ENCODE peak calls at places on chromosomes 6 and 20, in four cellular contexts. One of them, this sample, is unnamed.

GRCh38 chr6:43708857-43709653 is 21.5 kb upstream of the MRPS18A start:
- DNase-seq in K562: peak
- DNase-seq in suprapubic skin: no peak
- DNase-seq in esophagus squamous epithelium: no peak
- DNase-seq in this sample: peak

GRCh38 chr20:48879609-48880008 is 41.9 kb upstream of the ARFGEF2 start:
- DNase-seq in K562: no peak
- DNase-seq in suprapubic skin: no peak
- DNase-seq in esophagus squamous epithelium: no peak
- DNase-seq in this sample: peak

GRCh38 chr6:107132330-107132954 is 17.1 kb upstream of the BEND3 start:
- DNase-seq in K562: no peak
- DNase-seq in suprapubic skin: no peak
- DNase-seq in esophagus squamous epithelium: no peak
- DNase-seq in this sample: no peak

GRCh38 chr6:134247271-134247833 is 70.6 kb downstream of the SGK1 start:
- DNase-seq in K562: no peak
- DNase-seq in suprapubic skin: no peak
- DNase-seq in esophagus squamous epithelium: no peak
- DNase-seq in this sample: peak

GRCh38 chr6:30020629-30021028 is 40.4 kb upstream of the POLR1H start:
- DNase-seq in K562: no peak
- DNase-seq in suprapubic skin: no peak
- DNase-seq in esophagus squamous epithelium: no peak
- DNase-seq in this sample: no peak

GRCh38 chr20:50369225-50370035 is 140.8 kb upstream of the PTPN1 start:
- DNase-seq in K562: no peak
- DNase-seq in suprapubic skin: no peak
- DNase-seq in esophagus squamous epithelium: no peak
- DNase-seq in this sample: no peak

GRCh38 chr6:112781236-112781635 is 434.1 kb downstream of the RFPL4B start:
- DNase-seq in K562: no peak
- DNase-seq in suprapubic skin: no peak
- DNase-seq in esophagus squamous epithelium: no peak
- DNase-seq in this sample: no peak

GRCh38 chr20:35539756-35540212 is 2.1 kb upstream of the ERGIC3 start:
- DNase-seq in K562: peak
- DNase-seq in suprapubic skin: no peak
- DNase-seq in esophagus squamous epithelium: no peak
- DNase-seq in this sample: peak

GRCh38 chr20:54078296-54078695 is 7.9 kb upstream of the BCAS1 start:
- DNase-seq in K562: no peak
- DNase-seq in suprapubic skin: no peak
- DNase-seq in esophagus squamous epithelium: no peak
- DNase-seq in this sample: no peak

GRCh38 chr20:44133424-44133823 is 53.6 kb downstream of the JPH2 start:
- DNase-seq in K562: no peak
- DNase-seq in suprapubic skin: no peak
- DNase-seq in esophagus squamous epithelium: no peak
- DNase-seq in this sample: no peak

GRCh38 chr20:64049887-64050260 is 435 bp upstream of the SOX18 start:
- DNase-seq in K562: no peak
- DNase-seq in suprapubic skin: no peak
- DNase-seq in esophagus squamous epithelium: no peak
- DNase-seq in this sample: no peak

GRCh38 chr20:5100684-5101347 is 18.9 kb downstream of the PCNA start:
- DNase-seq in K562: peak
- DNase-seq in suprapubic skin: peak
- DNase-seq in esophagus squamous epithelium: no peak
- DNase-seq in this sample: peak

GRCh38 chr6:79250107-79250514 is 15.6 kb upstream of the HMGN3 start:
- DNase-seq in K562: peak
- DNase-seq in suprapubic skin: no peak
- DNase-seq in esophagus squamous epithelium: no peak
- DNase-seq in this sample: no peak

GRCh38 chr6:110518281-110518623 is 41.8 kb upstream of the SLC22A16 start:
- DNase-seq in K562: no peak
- DNase-seq in suprapubic skin: no peak
- DNase-seq in esophagus squamous epithelium: no peak
- DNase-seq in this sample: no peak

GRCh38 chr20:39588148-39588757 is 626.1 kb downstream of the DHX35 start:
- DNase-seq in K562: no peak
- DNase-seq in suprapubic skin: no peak
- DNase-seq in esophagus squamous epithelium: no peak
- DNase-seq in this sample: no peak

GRCh38 chr6:158361961-158362634 is 49.8 kb downstream of the TULP4 start:
- DNase-seq in K562: no peak
- DNase-seq in suprapubic skin: no peak
- DNase-seq in esophagus squamous epithelium: no peak
- DNase-seq in this sample: no peak

GRCh38 chr6:164370773-164371172 is 938.6 kb downstream of the C6orf118 start:
- DNase-seq in K562: peak
- DNase-seq in suprapubic skin: no peak
- DNase-seq in esophagus squamous epithelium: no peak
- DNase-seq in this sample: no peak

GRCh38 chr20:32037929-32038328 is 14.1 kb upstream of the HCK start:
- DNase-seq in K562: no peak
- DNase-seq in suprapubic skin: no peak
- DNase-seq in esophagus squamous epithelium: no peak
- DNase-seq in this sample: no peak

GRCh38 chr6:141105481-141105880 is 1027.2 kb upstream of the GJE1 start:
- DNase-seq in K562: no peak
- DNase-seq in suprapubic skin: no peak
- DNase-seq in esophagus squamous epithelium: no peak
- DNase-seq in this sample: no peak

GRCh38 chr6:136551103-136551502 is 881 bp upstream of the MAP7 start:
- DNase-seq in K562: peak
- DNase-seq in suprapubic skin: no peak
- DNase-seq in esophagus squamous epithelium: no peak
- DNase-seq in this sample: no peak

GRCh38 chr20:44691424-44692423 is 23.4 kb upstream of the CCN5 start:
- DNase-seq in K562: no peak
- DNase-seq in suprapubic skin: peak
- DNase-seq in esophagus squamous epithelium: no peak
- DNase-seq in this sample: no peak

GRCh38 chr20:50400705-50401045 is 109.5 kb upstream of the PTPN1 start:
- DNase-seq in K562: no peak
- DNase-seq in suprapubic skin: no peak
- DNase-seq in esophagus squamous epithelium: no peak
- DNase-seq in this sample: no peak

GRCh38 chr6:157867155-157867559 is 44.1 kb downstream of the SNX9 start:
- DNase-seq in K562: peak
- DNase-seq in suprapubic skin: no peak
- DNase-seq in esophagus squamous epithelium: no peak
- DNase-seq in this sample: no peak

GRCh38 chr20:1802385-1803215 is 92.6 kb upstream of the SIRPA start:
- DNase-seq in K562: peak
- DNase-seq in suprapubic skin: no peak
- DNase-seq in esophagus squamous epithelium: no peak
- DNase-seq in this sample: peak

GRCh38 chr20:36936341-36936740 is 15.2 kb downstream of the SAMHD1 start:
- DNase-seq in K562: no peak
- DNase-seq in suprapubic skin: no peak
- DNase-seq in esophagus squamous epithelium: no peak
- DNase-seq in this sample: peak

GRCh38 chr20:6994452-6994851 is 227.0 kb downstream of the BMP2 start:
- DNase-seq in K562: no peak
- DNase-seq in suprapubic skin: no peak
- DNase-seq in esophagus squamous epithelium: no peak
- DNase-seq in this sample: no peak

GRCh38 chr20:33554914-33555420 is 65.1 kb downstream of the CBFA2T2 start:
- DNase-seq in K562: peak
- DNase-seq in suprapubic skin: no peak
- DNase-seq in esophagus squamous epithelium: no peak
- DNase-seq in this sample: no peak

GRCh38 chr6:133099573-133099972 is 141.6 kb upstream of the EYA4 start:
- DNase-seq in K562: no peak
- DNase-seq in suprapubic skin: no peak
- DNase-seq in esophagus squamous epithelium: no peak
- DNase-seq in this sample: no peak

GRCh38 chr6:6635291-6635690 is 46.8 kb downstream of the LY86 start:
- DNase-seq in K562: no peak
- DNase-seq in suprapubic skin: no peak
- DNase-seq in esophagus squamous epithelium: no peak
- DNase-seq in this sample: no peak

GRCh38 chr6:163282672-163283071 is 131.8 kb upstream of the QKI start:
- DNase-seq in K562: no peak
- DNase-seq in suprapubic skin: no peak
- DNase-seq in esophagus squamous epithelium: no peak
- DNase-seq in this sample: no peak

GRCh38 chr6:38034269-38034914 is 214.9 kb downstream of the ZFAND3 start:
- DNase-seq in K562: no peak
- DNase-seq in suprapubic skin: no peak
- DNase-seq in esophagus squamous epithelium: no peak
- DNase-seq in this sample: no peak

DNA sequence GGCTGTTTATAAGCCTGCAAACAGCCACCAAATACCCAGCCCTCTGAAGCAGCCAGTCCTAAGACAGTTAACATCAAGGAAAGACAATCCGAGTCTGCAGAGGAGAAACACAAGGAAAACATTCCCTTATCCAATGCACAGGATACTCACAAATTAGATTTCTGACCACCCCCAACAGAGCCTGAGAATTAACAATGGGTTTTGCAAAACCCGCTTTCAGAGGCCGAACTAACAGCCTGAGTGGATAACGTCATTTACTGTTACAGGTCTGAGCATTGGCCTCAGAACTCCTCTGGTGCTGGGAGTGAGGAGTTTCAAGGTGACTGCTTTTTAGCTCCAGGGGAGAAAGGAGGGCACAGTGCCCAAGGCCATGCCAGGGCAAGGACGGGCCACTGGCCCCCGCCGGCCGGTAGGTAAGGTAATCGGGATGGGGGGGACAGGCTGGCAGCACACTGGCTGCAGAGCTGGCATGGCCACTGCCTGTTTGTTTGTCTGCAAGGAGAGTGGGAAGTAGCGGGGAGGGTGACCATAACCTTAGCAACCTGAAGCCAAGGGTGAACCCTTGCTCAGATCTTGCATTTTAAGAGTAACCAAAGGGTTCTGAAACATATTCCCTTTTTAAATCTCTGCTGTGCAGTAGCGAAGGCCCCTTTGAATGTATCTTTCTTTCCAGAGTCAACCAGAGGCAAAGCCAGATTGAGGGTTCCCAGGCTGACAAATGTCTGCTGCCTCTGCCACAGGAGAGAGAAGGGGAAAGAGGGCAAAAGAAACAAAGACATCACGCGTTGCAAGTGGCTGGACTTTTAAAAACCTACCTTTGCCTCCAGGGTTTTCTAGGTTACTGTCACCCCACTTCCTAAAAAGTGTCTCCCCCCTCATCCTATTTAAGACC is 3.9 kb downstream of the ZMYND8 start:
- DNase-seq in K562: no peak
- DNase-seq in suprapubic skin: no peak
- DNase-seq in esophagus squamous epithelium: no peak
- DNase-seq in this sample: peak
- TF ChIP-seq POLR2A in K562: peak
- TF ChIP-seq POLR2A in suprapubic skin: no peak
- TF ChIP-seq POLR2A in esophagus squamous epithelium: peak
- TF ChIP-seq POLR2A in this sample: peak

GRCh38 chr6:73585566-73586415 is 65.0 kb upstream of the EEF1A1 start:
- DNase-seq in K562: peak
- DNase-seq in suprapubic skin: no peak
- DNase-seq in esophagus squamous epithelium: no peak
- DNase-seq in this sample: peak
- TF ChIP-seq POLR2A in K562: no peak
- TF ChIP-seq POLR2A in suprapubic skin: no peak
- TF ChIP-seq POLR2A in esophagus squamous epithelium: peak
- TF ChIP-seq POLR2A in this sample: no peak

DNA sequence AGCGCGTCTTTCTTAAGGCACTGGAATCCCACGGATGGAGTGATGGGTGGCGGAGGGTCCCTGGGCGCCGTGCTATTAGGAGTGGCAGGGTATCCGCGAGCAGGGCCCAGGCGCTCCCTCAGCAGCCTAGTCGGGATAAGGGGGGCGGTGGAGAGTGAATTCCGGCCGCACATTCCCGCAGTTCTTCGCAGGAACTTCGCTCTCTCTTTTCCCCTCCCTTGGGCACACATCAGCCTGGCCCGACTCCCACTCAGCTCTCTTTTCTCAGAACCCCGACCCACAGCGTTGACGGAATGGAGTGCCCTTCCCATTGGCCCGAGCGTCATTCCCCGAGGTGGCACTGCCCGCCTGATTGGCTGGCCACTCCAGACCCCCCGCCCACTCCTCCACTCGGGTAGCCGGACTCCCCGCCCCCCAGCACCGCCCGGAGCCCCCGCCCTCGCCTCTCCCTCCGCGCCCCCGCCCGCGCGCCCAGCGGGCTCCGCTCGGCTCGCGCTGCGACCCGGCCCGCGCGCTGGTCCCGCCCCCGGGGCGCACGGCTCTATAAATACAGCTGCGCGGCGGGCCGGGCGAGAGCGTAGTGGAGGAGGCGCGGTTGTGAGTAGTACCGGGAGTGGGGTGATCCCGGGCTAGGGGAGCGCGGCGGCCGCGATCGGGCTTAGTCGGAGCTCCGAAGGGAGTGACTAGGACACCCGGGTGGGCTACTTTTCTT is at the start of gene ID4:
- DNase-seq in K562: no peak
- DNase-seq in suprapubic skin: peak
- DNase-seq in esophagus squamous epithelium: no peak
- DNase-seq in this sample: peak
- TF ChIP-seq POLR2A in K562: no peak
- TF ChIP-seq POLR2A in suprapubic skin: peak
- TF ChIP-seq POLR2A in esophagus squamous epithelium: peak
- TF ChIP-seq POLR2A in this sample: peak

DNA sequence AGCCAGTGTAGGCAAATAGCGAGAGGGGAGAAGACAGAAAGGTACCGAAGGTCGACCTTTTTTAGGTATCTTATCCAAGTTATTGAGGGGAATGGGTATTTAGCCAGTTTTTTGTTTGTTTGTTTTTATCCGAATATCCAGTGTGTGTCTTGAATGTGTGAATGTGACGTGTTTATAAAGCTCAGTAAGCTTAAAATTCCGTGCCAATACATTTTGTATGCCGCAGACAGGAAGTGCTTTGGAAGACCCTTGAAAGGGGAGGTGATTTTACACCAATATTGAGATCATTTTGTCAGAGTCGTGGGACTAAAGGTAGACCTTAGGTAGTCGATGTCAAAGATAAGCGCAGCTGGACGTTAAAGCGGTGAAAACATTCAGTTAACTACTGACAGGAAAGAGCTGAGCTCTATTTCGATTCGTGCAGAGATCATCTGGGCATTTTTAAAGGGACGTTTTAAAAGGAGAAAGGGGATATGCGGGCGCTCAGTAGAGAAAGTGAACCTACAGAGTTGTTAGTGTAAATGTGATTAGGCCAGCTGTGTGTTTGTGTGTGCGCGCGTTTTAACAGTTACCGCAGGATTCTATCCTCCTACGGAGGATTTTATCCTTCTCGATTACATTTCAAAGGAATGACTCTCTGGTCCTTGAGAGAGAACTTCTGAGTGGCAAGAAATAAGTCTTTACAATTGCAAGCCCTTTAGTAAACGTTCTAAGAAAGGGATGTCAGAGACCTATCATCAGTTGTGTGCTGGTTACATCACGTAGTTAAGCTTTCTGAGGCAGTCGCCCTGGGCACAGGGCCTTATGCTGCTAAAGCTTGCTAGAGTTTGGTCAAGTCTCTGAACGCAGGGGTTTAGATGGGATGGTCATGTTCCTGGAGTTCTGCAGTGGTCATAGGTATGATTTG is 597 bp upstream of the ECHDC1 start:
- DNase-seq in K562: no peak
- DNase-seq in suprapubic skin: no peak
- DNase-seq in esophagus squamous epithelium: no peak
- DNase-seq in this sample: no peak
- TF ChIP-seq POLR2A in K562: no peak
- TF ChIP-seq POLR2A in suprapubic skin: no peak
- TF ChIP-seq POLR2A in esophagus squamous epithelium: no peak
- TF ChIP-seq POLR2A in this sample: no peak

GRCh38 chr6:3438190-3439167 is 18.4 kb downstream of the SLC22A23 start:
- DNase-seq in K562: no peak
- DNase-seq in suprapubic skin: no peak
- DNase-seq in esophagus squamous epithelium: no peak
- DNase-seq in this sample: no peak
- TF ChIP-seq POLR2A in K562: no peak
- TF ChIP-seq POLR2A in suprapubic skin: no peak
- TF ChIP-seq POLR2A in esophagus squamous epithelium: no peak
- TF ChIP-seq POLR2A in this sample: no peak

This sample was measured in adrenal gland.